ENCODE peak calls at places on chromosomes 3 and 15, in six cellular contexts. J is GM12878, N is K562, B is A549, T is HepG2, R is H1. Q is an unnamed sample.

GRCh38 chr3:194265505-194265892 is 85.6 kb downstream of the CPN2 start:
- DNase-seq in J (no peak), N (no peak), B (no peak), T (no peak), R (no peak), Q (peak; percentile 83)

GRCh38 chr15:44066211-44066827 is 128.8 kb downstream of the FRMD5 start:
- DNase-seq in J (peak; percentile 25), N (peak; percentile 80), B (peak; percentile 75), T (peak; percentile 71), R (peak; percentile 23), Q (peak; percentile 8)

GRCh38 chr3:155404486-155404885 is 111.0 kb upstream of the STRIT1 start:
- DNase-seq in J (no peak), N (no peak), B (no peak), T (no peak), R (no peak), Q (no peak)

GRCh38 chr3:29758108-29759020 is 477.5 kb downstream of the RBMS3 start:
- DNase-seq in J (no peak), N (no peak), B (no peak), T (no peak), R (no peak), Q (no peak)

GRCh38 chr3:141243295-141243707 is 11.7 kb downstream of the PXYLP1 start:
- DNase-seq in J (no peak), N (peak; percentile 64), B (no peak), T (no peak), R (no peak), Q (no peak)

GRCh38 chr3:173584834-173585831 is 187.6 kb downstream of the NLGN1 start:
- DNase-seq in J (no peak), N (no peak), B (peak; percentile 1), T (no peak), R (no peak), Q (peak; percentile 30)

GRCh38 chr15:22989576-22990477 is 9.7 kb upstream of the CYFIP1 start:
- DNase-seq in J (no peak), N (no peak), B (peak; percentile 20), T (no peak), R (no peak), Q (no peak)

GRCh38 chr3:7788881-7789280 is 712.7 kb upstream of the LMCD1 start:
- DNase-seq in J (no peak), N (no peak), B (no peak), T (no peak), R (no peak), Q (no peak)

GRCh38 chr3:48553886-48554845 is 2.4 kb downstream of the PFKFB4 start:
- DNase-seq in J (no peak), N (no peak), B (no peak), T (no peak), R (no peak), Q (no peak)

GRCh38 chr15:24659622-24660021 is 16.0 kb upstream of the NPAP1 start:
- DNase-seq in J (no peak), N (no peak), B (no peak), T (no peak), R (no peak), Q (no peak)

GRCh38 chr3:197202694-197203093 is 95.7 kb downstream of the DLG1 start:
- DNase-seq in J (no peak), N (no peak), B (no peak), T (no peak), R (no peak), Q (no peak)

GRCh38 chr15:65342493-65342892 is 35.3 kb downstream of the IGDCC3 start:
- DNase-seq in J (no peak), N (no peak), B (no peak), T (no peak), R (no peak), Q (peak; percentile 6)

GRCh38 chr3:72673011-72673771 is 175.1 kb downstream of the SHQ1 start:
- DNase-seq in J (no peak), N (no peak), B (no peak), T (no peak), R (no peak), Q (no peak)

GRCh38 chr15:76160426-76161152 is 100.8 kb downstream of the TMEM266 start:
- DNase-seq in J (no peak), N (no peak), B (no peak), T (no peak), R (no peak), Q (no peak)

GRCh38 chr3:155232605-155233004 is 60.9 kb downstream of the STRIT1 start:
- DNase-seq in J (no peak), N (peak; percentile 64), B (peak; percentile 6), T (no peak), R (no peak), Q (peak; percentile 1)

GRCh38 chr3:36944012-36944640 is 728 bp downstream of the TRANK1 start:
- DNase-seq in J (no peak), N (no peak), B (peak; percentile 49), T (no peak), R (no peak), Q (peak; percentile 66)

GRCh38 chr3:157248590-157249425 is 88.9 kb upstream of the CCNL1 start:
- DNase-seq in J (no peak), N (peak; percentile 51), B (peak; percentile 27), T (peak; percentile 10), R (no peak), Q (no peak)

GRCh38 chr3:113660901-113661300 is 35.5 kb downstream of the USF3 start:
- DNase-seq in J (no peak), N (no peak), B (no peak), T (no peak), R (no peak), Q (no peak)

GRCh38 chr3:190048831-190049541 is 71.7 kb downstream of the P3H2 start:
- DNase-seq in J (no peak), N (no peak), B (no peak), T (no peak), R (no peak), Q (peak; percentile 17)

GRCh38 chr3:159765860-159766294 is 222.8 kb upstream of the IL12A start:
- DNase-seq in J (no peak), N (no peak), B (no peak), T (no peak), R (no peak), Q (peak; percentile 66)

GRCh38 chr3:150235799-150236198 is 172.3 kb upstream of the TSC22D2 start:
- DNase-seq in J (no peak), N (no peak), B (no peak), T (no peak), R (no peak), Q (no peak)

GRCh38 chr3:143654906-143655305 is 193.4 kb downstream of the SLC9A9 start:
- DNase-seq in J (no peak), N (no peak), B (no peak), T (no peak), R (no peak), Q (no peak)

GRCh38 chr3:28700728-28701127 is 352.1 kb upstream of the AZI2 start:
- DNase-seq in J (no peak), N (no peak), B (no peak), T (no peak), R (no peak), Q (no peak)
- TF ChIP-seq RFX5 in J (no peak), N (no peak), B (no peak), T (no peak), R (no peak), Q (no peak)

DNA sequence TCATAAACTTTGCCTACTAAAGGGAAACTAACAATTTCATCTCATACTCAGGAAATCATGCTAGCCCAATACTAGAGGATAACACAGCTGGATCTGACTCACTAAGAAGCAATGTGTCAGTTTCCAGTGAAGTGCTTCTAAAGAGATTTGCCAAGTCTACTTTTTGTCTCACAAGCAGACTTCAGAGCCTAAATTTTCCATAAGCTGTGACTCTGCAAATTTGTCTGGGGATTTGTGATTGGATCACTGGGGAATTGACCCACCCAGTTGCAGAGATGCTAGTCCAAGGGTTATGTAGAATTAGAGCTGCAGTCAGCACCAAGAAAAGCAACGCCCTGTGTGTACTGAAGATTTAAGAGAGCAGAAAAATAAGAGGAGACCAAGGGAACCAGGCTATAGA is 647.1 kb downstream of the NTRK3 start:
- DNase-seq in J (no peak), N (peak; percentile 35), B (peak; percentile 50), T (no peak), R (no peak), Q (no peak)
- TF ChIP-seq CHD2 in J (no peak), N (no peak), B (no peak), T (no peak), R (no peak), Q (no peak)

DNA sequence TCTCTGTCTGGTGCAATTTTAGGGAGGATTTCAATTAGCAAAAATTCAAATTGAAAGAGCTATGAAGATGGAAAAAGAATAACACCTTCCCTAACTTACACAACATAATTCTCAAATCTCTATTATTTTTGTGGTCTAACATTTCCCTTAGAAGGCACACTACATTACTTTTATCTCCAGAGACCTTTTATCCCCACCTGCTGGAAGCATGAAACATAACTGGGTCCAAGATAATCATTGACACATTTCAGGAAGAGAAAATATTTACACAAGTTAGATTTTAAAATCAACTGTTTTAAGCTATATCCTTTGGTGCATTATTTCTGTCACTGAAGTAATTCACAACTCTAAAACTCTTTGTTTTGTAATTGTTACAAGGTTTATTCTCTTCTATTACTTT is 779.5 kb downstream of the ROBO1 start:
- DNase-seq in J (no peak), N (no peak), B (peak; percentile 33), T (peak; percentile 59), R (no peak), Q (peak; percentile 27)
- TF ChIP-seq RFX5 in J (no peak), N (no peak), B (no peak), T (no peak), R (no peak), Q (no peak)

GRCh38 chr3:32304510-32304909 is 66.0 kb downstream of the CMTM8 start:
- DNase-seq in J (no peak), N (no peak), B (no peak), T (peak; percentile 88), R (no peak), Q (no peak)
- TF ChIP-seq CHD2 in J (no peak), N (no peak), B (no peak), T (no peak), R (no peak), Q (no peak)

GRCh38 chr15:101068523-101068960 is 149.4 kb downstream of the LRRK1 start:
- DNase-seq in J (no peak), N (no peak), B (no peak), T (no peak), R (no peak), Q (no peak)
- TF ChIP-seq RFX5 in J (no peak), N (no peak), B (no peak), T (no peak), R (no peak), Q (no peak)

DNA sequence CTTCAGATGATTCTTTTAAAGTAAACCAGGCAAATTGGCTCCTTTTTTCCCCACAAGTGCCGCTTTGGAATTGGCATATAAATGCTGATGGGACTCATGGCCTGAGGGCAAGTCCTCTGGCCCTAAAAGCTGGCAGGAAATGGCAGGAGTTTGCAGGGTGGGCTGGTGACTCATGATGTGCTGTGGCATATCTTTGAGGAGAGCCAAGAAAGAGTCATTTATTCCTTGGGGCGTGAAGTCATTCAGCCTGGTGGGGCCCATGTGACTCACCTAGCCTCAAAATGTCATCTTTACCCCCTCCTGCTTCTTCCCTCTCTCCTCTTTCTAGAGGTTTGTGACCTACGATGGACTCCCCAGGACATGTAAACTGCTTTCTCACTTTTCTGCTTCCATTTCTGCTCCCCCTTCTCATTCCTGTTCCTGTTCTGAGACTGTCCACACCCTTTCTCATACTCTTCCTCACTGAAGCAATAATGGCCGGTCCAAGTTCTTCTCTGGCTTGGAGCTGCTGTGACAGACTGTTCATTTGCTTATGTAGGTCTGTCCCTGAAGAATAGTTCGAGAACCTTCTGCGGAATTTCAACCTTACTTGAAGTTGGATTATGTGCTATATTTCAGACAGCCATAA is 326.1 kb downstream of the SATB1 start:
- DNase-seq in J (no peak), N (peak; percentile 14), B (peak; percentile 78), T (no peak), R (peak; percentile 71), Q (no peak)
- TF ChIP-seq CHD2 in J (no peak), N (no peak), B (no peak), T (no peak), R (no peak), Q (no peak)

Q was measured in SK-N-SH.